ENCODE peak calls at places on chromosomes 4 and X, in nine cellular contexts. E, K, B, T, I, Y, A, X and G are unnamed samples.

GRCh38 chr4:185566972-185567749 is 31.9 kb upstream of the PDLIM3 start:
- DNase-seq in E (no peak), K (no peak), B (peak; percentile 13), T (no peak), I (peak; percentile 64), Y (no peak), A (no peak), X (peak; percentile 79), G (no peak)

GRCh38 chr4:108590776-108591175 is 29.6 kb upstream of the RPL34 start:
- DNase-seq in E (no peak), K (no peak), B (no peak), T (no peak), I (no peak), Y (no peak), A (no peak), X (no peak), G (no peak)

GRCh38 chrX:115030635-115031034 is 13.2 kb upstream of the IL13RA2 start:
- DNase-seq in E (no peak), K (no peak), B (no peak), T (no peak), I (no peak), Y (no peak), A (no peak), X (no peak), G (no peak)

GRCh38 chr4:88735554-88735953 is 37.9 kb upstream of the NAP1L5 start:
- DNase-seq in E (no peak), K (no peak), B (no peak), T (no peak), I (no peak), Y (no peak), A (no peak), X (no peak), G (no peak)

GRCh38 chr4:113534698-113535097 is 226.8 kb downstream of the CAMK2D start:
- DNase-seq in E (no peak), K (no peak), B (no peak), T (no peak), I (no peak), Y (no peak), A (no peak), X (no peak), G (no peak)

GRCh38 chr4:1278336-1278670 is 11.4 kb upstream of the MAEA start:
- DNase-seq in E (no peak), K (no peak), B (no peak), T (peak; percentile 29), I (no peak), Y (no peak), A (no peak), X (no peak), G (no peak)

GRCh38 chr4:167581449-167581965 is 347.2 kb upstream of the SPOCK3 start:
- DNase-seq in E (no peak), K (peak; percentile 71), B (peak; percentile 2), T (no peak), I (no peak), Y (no peak), A (peak; percentile 28), X (no peak), G (no peak)

GRCh38 chr4:159366966-159367365 is 264.1 kb downstream of the RAPGEF2 start:
- DNase-seq in E (no peak), K (no peak), B (peak; percentile 9), T (no peak), I (no peak), Y (no peak), A (no peak), X (no peak), G (no peak)

GRCh38 chrX:53711446-53711845 is 24.9 kb upstream of the HUWE1 start:
- DNase-seq in E (no peak), K (no peak), B (no peak), T (no peak), I (no peak), Y (no peak), A (no peak), X (no peak), G (no peak)

GRCh38 chr4:5247735-5248134 is 196.5 kb downstream of the STK32B start:
- DNase-seq in E (no peak), K (no peak), B (no peak), T (no peak), I (no peak), Y (no peak), A (no peak), X (no peak), G (no peak)

GRCh38 chrX:133544778-133545177 is 129.5 kb upstream of the GPC4 start:
- DNase-seq in E (no peak), K (no peak), B (no peak), T (no peak), I (no peak), Y (no peak), A (no peak), X (no peak), G (no peak)

GRCh38 chr4:90328558-90328957 is 201.4 kb downstream of the CCSER1 start:
- DNase-seq in E (peak; percentile 44), K (no peak), B (peak; percentile 74), T (peak; percentile 44), I (no peak), Y (peak; percentile 42), A (no peak), X (no peak), G (no peak)
- H3K4me3 ChIP-seq in E (no peak overlapping the region), K (no peak overlapping the region), B (no peak overlapping the region), T (no peak overlapping the region), I (no peak overlapping the region), Y (no peak overlapping the region), A (no peak overlapping the region), X (no peak overlapping the region), G (no peak overlapping the region)

GRCh38 chr4:187307131-187307530 is 583.5 kb upstream of the FAT1 start:
- DNase-seq in E (no peak), K (no peak), B (no peak), T (no peak), I (no peak), Y (no peak), A (no peak), X (no peak), G (no peak)
- TF ChIP-seq CTCF in E (no peak), K (no peak), B (no peak), T (no peak), I (no peak), Y (no peak), A (no peak), X (no peak), G (no peak)

DNA sequence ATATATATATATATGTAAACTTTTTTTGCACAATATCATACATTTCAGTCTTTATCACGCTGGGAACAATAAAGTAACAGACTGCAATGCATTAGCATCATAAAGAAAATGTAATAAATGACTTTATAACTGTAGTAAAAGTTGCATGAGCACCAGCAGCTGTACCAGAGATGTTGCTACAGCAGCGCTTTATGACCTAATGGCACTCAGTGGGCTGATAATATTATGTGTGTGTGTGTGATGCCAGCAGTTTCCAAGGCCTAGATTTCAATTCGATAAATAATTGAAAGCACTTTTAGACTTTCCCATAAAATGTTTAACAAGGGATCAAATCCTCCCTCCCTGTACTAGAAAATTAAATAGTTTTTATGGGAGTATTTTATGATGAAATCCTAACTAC is 367.5 kb upstream of the AGA start:
- DNase-seq in E (no peak), K (no peak), B (no peak), T (no peak), I (no peak), Y (no peak), A (no peak), X (no peak), G (no peak)
- H3K4me3 ChIP-seq in E (no peak overlapping the region), K (no peak overlapping the region), B (no peak overlapping the region), T (no peak overlapping the region), I (no peak overlapping the region), Y (no peak overlapping the region), A (no peak overlapping the region), X (no peak overlapping the region), G (no peak overlapping the region)

DNA sequence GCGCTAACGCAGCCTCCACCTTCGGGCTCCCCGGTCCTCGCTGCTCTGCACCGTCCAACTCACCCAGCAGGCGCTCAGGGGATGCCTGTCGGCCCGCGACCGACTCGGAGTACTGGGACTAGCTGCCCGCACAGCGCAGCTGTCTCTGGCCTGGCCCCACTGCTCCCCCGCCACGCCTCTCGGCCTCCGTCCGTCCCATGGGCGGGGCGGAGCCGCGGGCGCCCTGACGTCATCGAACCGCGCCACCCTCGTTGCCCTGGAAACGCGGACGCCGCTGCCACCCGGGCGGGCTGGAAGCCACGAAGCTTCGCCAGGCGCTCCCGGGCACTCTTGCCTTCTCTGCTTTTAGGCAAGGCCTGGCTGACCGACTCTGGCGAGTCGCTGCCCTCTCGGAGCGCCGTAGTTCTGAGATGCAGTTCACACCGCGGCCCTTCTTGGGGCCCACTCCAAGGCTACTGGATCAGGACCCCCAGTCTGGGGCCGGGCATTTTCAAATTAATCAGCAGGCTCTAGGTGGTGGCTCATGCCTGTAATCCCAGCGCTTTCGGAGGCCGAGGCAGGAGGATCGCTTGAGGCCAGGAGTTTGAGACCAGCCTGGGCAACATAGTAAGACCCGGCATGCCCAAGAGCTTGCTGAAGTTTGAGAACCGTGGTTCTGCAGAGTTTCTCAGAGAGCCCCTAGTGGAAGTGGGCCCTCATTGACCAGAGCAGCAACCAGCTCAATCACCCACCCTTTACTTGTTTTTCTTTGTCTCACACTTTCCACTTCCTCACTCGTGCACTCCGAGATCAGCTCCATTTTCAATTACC is 12.0 kb downstream of the ACOX3 start:
- DNase-seq in E (peak; percentile 99), K (peak; percentile 96), B (peak; percentile 88), T (peak; percentile 63), I (peak; percentile 96), Y (peak; percentile 96), A (peak; percentile 90), X (peak; percentile 78), G (peak; percentile 28)
- TF ChIP-seq CTCF in E (peak; percentile 61), K (peak; percentile 25), B (peak; percentile 38), T (peak; percentile 53), I (peak; percentile 16), Y (peak; percentile 48), A (peak; percentile 9), X (no peak), G (peak; percentile 56)

GRCh38 chr4:42148453-42148852 is 4.0 kb downstream of the BEND4 start:
- DNase-seq in E (peak; percentile 39), K (no peak), B (no peak), T (no peak), I (no peak), Y (no peak), A (no peak), X (no peak), G (no peak)
- H3K4me3 ChIP-seq in E (no peak overlapping the region), K (no peak overlapping the region), B (no peak overlapping the region), T (no peak overlapping the region), I (no peak overlapping the region), Y (no peak overlapping the region), A (no peak overlapping the region), X (no peak overlapping the region), G (no peak overlapping the region)

GRCh38 chr4:19698961-19699360 is 552.7 kb upstream of the SLIT2 start:
- DNase-seq in E (no peak), K (no peak), B (no peak), T (no peak), I (no peak), Y (no peak), A (no peak), X (no peak), G (no peak)

GRCh38 chr4:19700951-19701350 is 550.8 kb upstream of the SLIT2 start:
- DNase-seq in E (no peak), K (no peak), B (no peak), T (no peak), I (no peak), Y (no peak), A (no peak), X (no peak), G (no peak)
- TF ChIP-seq CTCF in E (no peak), K (no peak), B (no peak), T (no peak), I (no peak), Y (no peak), A (no peak), X (no peak), G (no peak)

GRCh38 chrX:7801706-7802105 is 41.3 kb upstream of the VCX start:
- DNase-seq in E (no peak), K (no peak), B (no peak), T (no peak), I (no peak), Y (no peak), A (no peak), X (no peak), G (no peak)

GRCh38 chrX:7798327-7798726 is 44.6 kb upstream of the VCX start:
- DNase-seq in E (no peak), K (no peak), B (no peak), T (no peak), I (no peak), Y (no peak), A (no peak), X (no peak), G (no peak)
- H3K4me3 ChIP-seq in E (no peak overlapping the region), K (no peak overlapping the region), B (no peak overlapping the region), T (no peak overlapping the region), I (no peak overlapping the region), Y (no peak overlapping the region), A (no peak overlapping the region), X (no peak overlapping the region), G (no peak overlapping the region)